ENCODE peak calls at places on chromosomes 5 and 9, in eight cellular contexts. One of them, this sample, is unnamed.

GRCh38 chr5:142601432-142601831 is 84.5 kb downstream of the FGF1 start:
- DNase-seq in NCI-H524: no peak
- DNase-seq in GDM1: no peak
- DNase-seq in Right ventricle myocardium inferior: no peak
- DNase-seq in Ammon's horn: no peak
- DNase-seq in activated CD4-positive, alpha-beta T cell treated with anti-CD3 and anti-CD28 coated beads, Interleukin-2, amount 50 U/mL, for 4 hours: no peak
- DNase-seq in GM13977: no peak
- DNase-seq in tibial artery: no peak
- DNase-seq in this sample: no peak

GRCh38 chr5:112738180-112738560 is 485 bp downstream of the APC start:
- DNase-seq in NCI-H524: peak; percentile 40
- DNase-seq in GDM1: no peak
- DNase-seq in Right ventricle myocardium inferior: no peak
- DNase-seq in Ammon's horn: peak; percentile 78
- DNase-seq in activated CD4-positive, alpha-beta T cell treated with anti-CD3 and anti-CD28 coated beads, Interleukin-2, amount 50 U/mL, for 4 hours: no peak
- DNase-seq in GM13977: no peak
- DNase-seq in tibial artery: no peak
- DNase-seq in this sample: peak; percentile 37

GRCh38 chr9:79570449-79571308 is 1.1 kb upstream of the TLE4 start:
- DNase-seq in NCI-H524: no peak
- DNase-seq in GDM1: peak; percentile 49
- DNase-seq in Right ventricle myocardium inferior: peak; percentile 68
- DNase-seq in Ammon's horn: peak; percentile 53
- DNase-seq in activated CD4-positive, alpha-beta T cell treated with anti-CD3 and anti-CD28 coated beads, Interleukin-2, amount 50 U/mL, for 4 hours: peak; percentile 21
- DNase-seq in GM13977: peak; percentile 33
- DNase-seq in tibial artery: peak; percentile 29
- DNase-seq in this sample: no peak

GRCh38 chr5:40689442-40689841 is 9.7 kb downstream of the PTGER4 start:
- DNase-seq in NCI-H524: no peak
- DNase-seq in GDM1: no peak
- DNase-seq in Right ventricle myocardium inferior: no peak
- DNase-seq in Ammon's horn: no peak
- DNase-seq in activated CD4-positive, alpha-beta T cell treated with anti-CD3 and anti-CD28 coated beads, Interleukin-2, amount 50 U/mL, for 4 hours: peak; percentile 45
- DNase-seq in GM13977: no peak
- DNase-seq in tibial artery: peak; percentile 35
- DNase-seq in this sample: peak; percentile 88

GRCh38 chr5:68778467-68778866 is 315.3 kb upstream of the SLC30A5 start:
- DNase-seq in NCI-H524: no peak
- DNase-seq in GDM1: no peak
- DNase-seq in Right ventricle myocardium inferior: no peak
- DNase-seq in Ammon's horn: no peak
- DNase-seq in activated CD4-positive, alpha-beta T cell treated with anti-CD3 and anti-CD28 coated beads, Interleukin-2, amount 50 U/mL, for 4 hours: no peak
- DNase-seq in GM13977: peak; percentile 9
- DNase-seq in tibial artery: no peak
- DNase-seq in this sample: no peak

GRCh38 chr5:155878991-155879575 is 447.9 kb upstream of the SGCD start:
- DNase-seq in NCI-H524: no peak
- DNase-seq in GDM1: no peak
- DNase-seq in Right ventricle myocardium inferior: no peak
- DNase-seq in Ammon's horn: peak; percentile 32
- DNase-seq in activated CD4-positive, alpha-beta T cell treated with anti-CD3 and anti-CD28 coated beads, Interleukin-2, amount 50 U/mL, for 4 hours: no peak
- DNase-seq in GM13977: no peak
- DNase-seq in tibial artery: no peak
- DNase-seq in this sample: no peak

GRCh38 chr5:73844165-73844564 is 218.2 kb downstream of the ARHGEF28 start:
- DNase-seq in NCI-H524: no peak
- DNase-seq in GDM1: no peak
- DNase-seq in Right ventricle myocardium inferior: no peak
- DNase-seq in Ammon's horn: no peak
- DNase-seq in activated CD4-positive, alpha-beta T cell treated with anti-CD3 and anti-CD28 coated beads, Interleukin-2, amount 50 U/mL, for 4 hours: no peak
- DNase-seq in GM13977: no peak
- DNase-seq in tibial artery: no peak
- DNase-seq in this sample: no peak

GRCh38 chr5:143760755-143761154 is 51.2 kb upstream of the HMHB1 start:
- DNase-seq in NCI-H524: no peak
- DNase-seq in GDM1: no peak
- DNase-seq in Right ventricle myocardium inferior: no peak
- DNase-seq in Ammon's horn: no peak
- DNase-seq in activated CD4-positive, alpha-beta T cell treated with anti-CD3 and anti-CD28 coated beads, Interleukin-2, amount 50 U/mL, for 4 hours: no peak
- DNase-seq in GM13977: no peak
- DNase-seq in tibial artery: no peak
- DNase-seq in this sample: no peak

GRCh38 chr9:110714314-110714713 is 45.7 kb downstream of the MUSK start:
- DNase-seq in NCI-H524: no peak
- DNase-seq in GDM1: no peak
- DNase-seq in Right ventricle myocardium inferior: no peak
- DNase-seq in Ammon's horn: no peak
- DNase-seq in activated CD4-positive, alpha-beta T cell treated with anti-CD3 and anti-CD28 coated beads, Interleukin-2, amount 50 U/mL, for 4 hours: no peak
- DNase-seq in GM13977: no peak
- DNase-seq in tibial artery: no peak
- DNase-seq in this sample: no peak

GRCh38 chr5:151601376-151601775 is 10.2 kb upstream of the FAT2 start:
- DNase-seq in NCI-H524: peak; percentile 96
- DNase-seq in GDM1: no peak
- DNase-seq in Right ventricle myocardium inferior: no peak
- DNase-seq in Ammon's horn: no peak
- DNase-seq in activated CD4-positive, alpha-beta T cell treated with anti-CD3 and anti-CD28 coated beads, Interleukin-2, amount 50 U/mL, for 4 hours: no peak
- DNase-seq in GM13977: no peak
- DNase-seq in tibial artery: no peak
- DNase-seq in this sample: no peak

GRCh38 chr5:98454904-98455303 is 318.6 kb upstream of the RGMB start:
- DNase-seq in NCI-H524: no peak
- DNase-seq in GDM1: no peak
- DNase-seq in Right ventricle myocardium inferior: no peak
- DNase-seq in Ammon's horn: peak; percentile 35
- DNase-seq in activated CD4-positive, alpha-beta T cell treated with anti-CD3 and anti-CD28 coated beads, Interleukin-2, amount 50 U/mL, for 4 hours: no peak
- DNase-seq in GM13977: no peak
- DNase-seq in tibial artery: no peak
- DNase-seq in this sample: peak; percentile 93

GRCh38 chr5:129079496-129079895 is 15.1 kb upstream of the ISOC1 start:
- DNase-seq in NCI-H524: no peak
- DNase-seq in GDM1: no peak
- DNase-seq in Right ventricle myocardium inferior: no peak
- DNase-seq in Ammon's horn: peak; percentile 43
- DNase-seq in activated CD4-positive, alpha-beta T cell treated with anti-CD3 and anti-CD28 coated beads, Interleukin-2, amount 50 U/mL, for 4 hours: no peak
- DNase-seq in GM13977: no peak
- DNase-seq in tibial artery: no peak
- DNase-seq in this sample: no peak

GRCh38 chr5:179802207-179802883 is 4.3 kb downstream of the MGAT4B start:
- DNase-seq in NCI-H524: no peak
- DNase-seq in GDM1: no peak
- DNase-seq in Right ventricle myocardium inferior: no peak
- DNase-seq in Ammon's horn: no peak
- DNase-seq in activated CD4-positive, alpha-beta T cell treated with anti-CD3 and anti-CD28 coated beads, Interleukin-2, amount 50 U/mL, for 4 hours: no peak
- DNase-seq in GM13977: no peak
- DNase-seq in tibial artery: no peak
- DNase-seq in this sample: no peak

GRCh38 chr5:102794677-102795331 is 39.7 kb downstream of the PAM start:
- DNase-seq in NCI-H524: no peak
- DNase-seq in GDM1: no peak
- DNase-seq in Right ventricle myocardium inferior: no peak
- DNase-seq in Ammon's horn: no peak
- DNase-seq in activated CD4-positive, alpha-beta T cell treated with anti-CD3 and anti-CD28 coated beads, Interleukin-2, amount 50 U/mL, for 4 hours: no peak
- DNase-seq in GM13977: no peak
- DNase-seq in tibial artery: no peak
- DNase-seq in this sample: no peak

GRCh38 chr5:111383288-111383970 is 128.9 kb downstream of the STARD4 start:
- DNase-seq in NCI-H524: no peak
- DNase-seq in GDM1: no peak
- DNase-seq in Right ventricle myocardium inferior: no peak
- DNase-seq in Ammon's horn: no peak
- DNase-seq in activated CD4-positive, alpha-beta T cell treated with anti-CD3 and anti-CD28 coated beads, Interleukin-2, amount 50 U/mL, for 4 hours: no peak
- DNase-seq in GM13977: no peak
- DNase-seq in tibial artery: no peak
- DNase-seq in this sample: no peak

GRCh38 chr5:82225525-82226172 is 52.5 kb downstream of the RPS23 start:
- DNase-seq in NCI-H524: peak; percentile 27
- DNase-seq in GDM1: peak; percentile 50
- DNase-seq in Right ventricle myocardium inferior: no peak
- DNase-seq in Ammon's horn: peak; percentile 79
- DNase-seq in activated CD4-positive, alpha-beta T cell treated with anti-CD3 and anti-CD28 coated beads, Interleukin-2, amount 50 U/mL, for 4 hours: peak; percentile 45
- DNase-seq in GM13977: peak; percentile 53
- DNase-seq in tibial artery: peak; percentile 51
- DNase-seq in this sample: peak; percentile 77

This sample was measured in kidney glomerular epithelial cell.